ENCODE peak calls at places on chromosomes 16 and 17, in five cellular contexts. W is GM13976, Q is lung, N is fibroblast of lung, E is OCI-LY7. J is an unnamed sample.

GRCh38 chr16:80996688-80997138 is 10.0 kb downstream of the CMC2 start:
- DNase-seq in W (no peak), N (peak), E (no peak), Q (no peak), J (no peak)

GRCh38 chr16:70766176-70766575 is 34.8 kb downstream of the VAC14 start:
- DNase-seq in N (no peak), E (no peak), W (no peak), Q (no peak), J (no peak)

GRCh38 chr17:40699880-40700279 is 3.7 kb downstream of the KRT24 start:
- DNase-seq in E (no peak), Q (no peak), N (no peak), W (no peak), J (no peak)

GRCh38 chr17:72151565-72152391 is 31.0 kb downstream of the SOX9 start:
- DNase-seq in W (no peak), Q (peak), E (no peak), N (peak), J (no peak)

GRCh38 chr17:76071497-76072148 is 694 bp downstream of the SRP68 start:
- DNase-seq in Q (no peak), N (no peak), W (peak), E (peak), J (no peak)

GRCh38 chr17:77312786-77313599 is 172.2 kb downstream of the SEC14L1 start:
- DNase-seq in Q (no peak), W (no peak), N (peak), E (no peak), J (no peak)

GRCh38 chr16:86368261-86368660 is 142.1 kb upstream of the FOXF1 start:
- DNase-seq in W (no peak), N (no peak), E (no peak), Q (no peak), J (no peak)

GRCh38 chr17:76643553-76644148 is at the start of gene ST6GALNAC1:
- DNase-seq in N (no peak), Q (no peak), E (no peak), W (no peak), J (peak)

DNA sequence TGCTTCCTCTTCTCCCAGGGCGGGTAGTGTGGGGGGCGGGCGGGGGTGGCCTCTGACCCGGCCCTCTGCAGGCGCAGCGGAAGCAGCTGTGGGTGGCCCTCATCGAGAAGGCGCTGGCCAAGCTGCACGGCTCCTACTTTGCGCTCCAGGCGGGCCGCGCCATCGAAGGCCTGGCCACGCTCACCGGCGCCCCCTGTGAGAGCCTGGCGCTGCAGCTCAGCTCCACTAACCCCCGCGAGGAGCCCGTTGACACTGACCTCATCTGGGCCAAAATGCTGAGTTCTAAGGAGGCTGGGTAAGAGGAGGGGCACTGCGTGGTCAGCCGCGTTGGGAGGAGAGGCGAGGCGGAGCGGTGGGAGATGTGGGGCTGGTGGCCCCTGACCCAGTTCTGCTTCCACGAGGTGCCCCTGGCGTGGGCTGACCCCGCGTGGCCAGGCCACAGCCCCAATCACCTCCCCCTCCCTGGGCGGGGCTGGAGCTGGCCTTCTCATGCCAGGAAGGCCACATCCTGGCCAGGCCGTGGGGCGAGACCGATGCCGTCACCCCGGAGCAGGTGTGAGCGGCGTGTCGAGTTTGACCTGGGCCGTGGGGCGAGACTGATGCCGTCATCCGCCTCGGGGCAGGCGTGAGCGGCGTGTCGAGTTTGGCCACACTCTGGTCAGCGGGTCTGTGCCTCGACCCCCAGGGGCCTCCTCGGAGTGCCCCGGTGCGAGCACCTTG is 10.5 kb upstream of the PRR35 start:
- DNase-seq in E (no peak), Q (no peak), N (no peak), W (no peak), J (no peak)
- TF ChIP-seq CTCF in E (peak), Q (no peak), N (no peak), W (no peak), J (no peak)

GRCh38 chr16:72367841-72368240 is 195.9 kb upstream of the PMFBP1 start:
- DNase-seq in E (no peak), N (no peak), W (no peak), Q (no peak), J (no peak)
- TF ChIP-seq CTCF in E (no peak), N (no peak), W (no peak), Q (no peak), J (no peak)

DNA sequence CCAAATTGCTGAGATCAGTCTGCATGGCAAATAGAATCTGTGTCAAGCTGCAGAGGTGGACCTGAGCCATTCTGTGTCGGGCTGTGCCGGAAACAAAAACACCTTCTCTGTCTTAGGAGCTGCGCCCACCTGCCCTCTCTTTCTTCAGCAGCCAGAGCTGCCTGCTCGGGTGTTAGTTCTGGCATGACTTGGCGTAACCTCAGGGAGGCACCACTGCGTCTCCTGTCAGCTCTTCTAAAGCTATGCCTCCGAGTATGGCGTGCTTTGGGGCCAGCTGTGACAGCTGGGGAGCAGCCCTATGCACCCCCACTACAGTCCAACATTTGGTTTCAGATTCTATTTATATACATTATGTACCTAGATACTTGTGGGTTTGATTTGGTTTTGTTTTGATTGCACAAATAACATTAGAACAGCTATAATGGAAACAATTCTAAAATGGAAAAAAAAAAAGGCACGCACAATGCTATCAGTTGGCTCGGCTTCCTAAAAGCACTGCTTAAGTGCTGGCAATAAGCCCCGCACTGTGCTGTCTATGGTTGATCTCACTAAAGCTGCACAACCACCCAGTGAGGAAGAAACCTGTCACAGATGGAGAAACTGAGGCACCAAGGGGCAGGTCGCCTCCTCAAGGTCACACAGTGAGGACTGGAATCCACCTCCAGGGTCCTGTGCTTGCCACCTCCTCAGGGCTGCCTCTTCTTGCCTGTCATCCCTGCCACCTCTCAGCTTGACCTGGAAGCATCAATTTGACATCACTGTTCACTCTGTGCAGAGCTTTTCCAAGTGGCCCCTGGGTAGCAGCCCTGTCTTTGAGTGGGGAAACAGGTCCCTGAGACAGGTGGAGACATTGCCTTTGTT is 18.7 kb upstream of the ADGRG1 start:
- DNase-seq in N (peak), Q (no peak), W (peak), E (peak), J (no peak)
- TF ChIP-seq CTCF in N (no peak), Q (no peak), W (peak), E (peak), J (no peak)

DNA sequence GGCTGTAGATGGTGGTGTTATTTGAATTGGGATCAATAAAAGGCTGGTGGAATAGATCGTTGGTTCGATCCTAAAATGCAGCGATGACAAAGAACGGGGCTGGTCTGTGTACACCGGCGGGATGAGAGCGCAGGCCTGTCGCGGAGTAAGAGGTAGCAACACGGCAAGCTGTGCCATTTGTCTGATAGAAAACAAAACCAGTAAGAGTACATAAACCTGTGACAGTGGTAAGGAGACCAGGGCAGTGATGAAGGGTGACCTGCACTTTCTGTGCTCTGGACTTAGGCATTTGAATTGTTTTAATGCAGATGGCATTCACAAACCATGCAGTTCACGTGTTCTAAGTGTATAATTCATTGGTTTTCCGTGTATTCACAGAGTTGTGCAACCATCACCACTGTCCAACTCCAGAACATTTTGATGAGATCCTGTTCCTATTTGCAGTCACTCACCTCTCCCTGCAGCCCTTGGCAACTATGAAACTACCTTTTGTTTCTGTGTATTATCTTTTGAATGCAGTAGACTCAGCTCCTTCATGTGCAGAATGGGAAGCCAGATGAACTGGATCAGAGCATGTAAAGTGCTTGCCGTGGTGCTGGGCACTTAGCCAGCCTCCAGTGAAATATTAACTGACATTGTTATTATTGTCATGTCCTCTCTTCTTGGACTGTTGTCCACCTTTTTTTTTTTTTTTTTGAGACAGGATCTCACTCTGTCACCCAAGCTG is 286.1 kb downstream of the SNX29 start:
- DNase-seq in E (no peak), W (no peak), Q (no peak), N (peak), J (no peak)
- TF ChIP-seq CTCF in E (no peak), W (no peak), Q (no peak), N (no peak), J (no peak)

DNA sequence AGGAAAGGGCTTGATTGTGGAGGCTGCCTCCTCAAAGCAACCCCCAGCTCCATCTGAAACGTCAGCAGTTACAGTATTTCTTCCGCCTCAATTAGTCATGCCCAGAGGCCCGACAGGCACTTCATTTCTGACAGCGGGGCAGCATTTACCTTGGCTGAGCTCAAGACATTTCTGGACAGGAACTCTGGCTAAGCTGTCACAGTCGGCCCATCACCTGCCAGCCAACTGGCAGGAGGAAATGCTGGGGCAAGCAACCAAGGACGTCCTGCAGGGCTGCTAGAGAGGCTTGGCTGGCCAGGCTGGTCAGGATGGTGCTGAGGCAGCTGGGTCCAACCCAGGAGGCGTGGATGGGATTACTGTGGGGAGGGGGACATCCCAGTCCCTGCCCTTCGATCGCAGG is 27.8 kb downstream of the PLXDC1 start:
- DNase-seq in W (no peak), Q (no peak), N (no peak), E (no peak), J (no peak)
- TF ChIP-seq CTCF in W (no peak), Q (no peak), N (no peak), E (no peak), J (no peak)

GRCh38 chr17:45108051-45108450 is 24.3 kb downstream of the PLCD3 start:
- DNase-seq in W (no peak), N (no peak), Q (no peak), E (no peak), J (no peak)

GRCh38 chr17:45107286-45107685 is 25.0 kb downstream of the PLCD3 start:
- DNase-seq in E (no peak), Q (no peak), W (no peak), N (no peak), J (no peak)

GRCh38 chr17:45106582-45106981 is 25.7 kb downstream of the PLCD3 start:
- DNase-seq in E (no peak), W (no peak), Q (no peak), N (no peak), J (no peak)

GRCh38 chr17:45110676-45111611 is 21.4 kb downstream of the PLCD3 start:
- DNase-seq in E (no peak), W (no peak), N (no peak), Q (no peak), J (no peak)

GRCh38 chr17:45108595-45109521 is 23.5 kb downstream of the PLCD3 start:
- DNase-seq in W (no peak), N (no peak), E (no peak), Q (no peak), J (no peak)
- TF ChIP-seq CTCF in W (no peak), N (no peak), E (no peak), Q (no peak), J (no peak)

GRCh38 chr16:23371368-23371767 is 69.3 kb downstream of the SCNN1B start:
- DNase-seq in W (no peak), Q (no peak), N (no peak), E (no peak), J (no peak)
- TF ChIP-seq CTCF in W (no peak), Q (no peak), N (no peak), E (peak), J (no peak)

GRCh38 chr17:29709861-29710849 is 87.4 kb upstream of the CORO6 start:
- DNase-seq in Q (no peak), E (no peak), W (no peak), N (peak), J (no peak)
- TF ChIP-seq CTCF in Q (no peak), E (no peak), W (no peak), N (no peak), J (no peak)

GRCh38 chr16:2428051-2428786 is 1.0 kb upstream of the CCNF start:
- DNase-seq in N (peak), W (peak), E (peak), Q (peak), J (no peak)

GRCh38 chr16:2427526-2427925 is 1.7 kb upstream of the CCNF start:
- DNase-seq in E (no peak), W (no peak), N (no peak), Q (no peak), J (no peak)

GRCh38 chr16:2428787-2429036 is 535 bp upstream of the CCNF start:
- DNase-seq in W (no peak), N (no peak), Q (no peak), E (no peak), J (peak)

GRCh38 chr16:2429771-2430663 is 770 bp downstream of the CCNF start:
- DNase-seq in W (peak), E (peak), N (peak), Q (no peak), J (no peak)

DNA sequence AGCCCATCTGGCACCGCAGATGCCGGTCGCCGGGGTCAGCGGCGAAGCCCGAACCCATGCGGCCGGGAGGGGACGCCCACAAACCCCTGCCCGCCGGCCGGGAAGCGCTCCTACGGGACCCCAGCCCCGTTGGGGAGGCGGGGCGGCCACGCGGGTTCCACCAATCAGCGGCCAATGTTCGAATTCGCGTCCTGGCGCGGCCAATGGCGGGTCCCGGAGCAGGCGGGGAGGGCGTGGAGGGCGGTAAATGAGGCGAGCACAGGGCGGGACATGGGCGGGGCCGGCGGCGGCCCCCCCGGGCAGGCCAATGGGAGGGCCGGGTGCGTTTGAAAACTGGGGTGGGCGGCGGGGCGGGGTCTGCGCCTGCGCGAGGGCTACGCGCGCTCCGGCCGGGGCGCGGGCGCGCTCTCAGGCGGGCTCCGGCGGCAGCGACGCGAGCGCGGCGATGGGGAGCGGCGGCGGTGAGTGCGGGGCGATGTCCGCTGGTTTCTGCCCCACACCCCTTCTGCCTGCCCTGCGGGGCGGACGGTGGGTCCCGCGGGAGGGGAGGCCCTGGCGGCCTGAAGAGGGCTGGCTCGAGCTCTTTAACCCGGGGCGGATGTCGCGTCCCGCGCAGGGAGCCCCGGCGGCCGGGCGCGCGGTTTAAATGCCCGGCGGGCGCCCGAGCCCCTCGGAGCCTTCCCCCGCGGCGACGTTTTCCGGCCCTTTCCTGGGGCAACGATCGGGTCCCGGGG is at the start of gene CCNF:
- DNase-seq in N (peak), Q (peak), W (peak), E (peak), J (peak)
- TF ChIP-seq CTCF in N (no peak), Q (no peak), W (no peak), E (peak), J (no peak)

GRCh38 chr17:69060835-69061234 is at the start of gene ABCA9:
- DNase-seq in Q (no peak), E (no peak), W (no peak), N (peak), J (no peak)

GRCh38 chr17:69059458-69060205 is 1.1 kb downstream of the ABCA9 start:
- DNase-seq in N (no peak), E (no peak), W (no peak), Q (no peak), J (no peak)

GRCh38 chr17:69057280-69057679 is 3.4 kb downstream of the ABCA9 start:
- DNase-seq in E (no peak), W (no peak), Q (no peak), N (no peak), J (no peak)

GRCh38 chr17:69056179-69056823 is 4.4 kb downstream of the ABCA9 start:
- DNase-seq in E (no peak), N (no peak), W (no peak), Q (no peak), J (no peak)

GRCh38 chr17:69058165-69058564 is 2.6 kb downstream of the ABCA9 start:
- DNase-seq in N (no peak), Q (no peak), E (no peak), W (no peak), J (no peak)
- TF ChIP-seq CTCF in N (no peak), Q (no peak), E (peak), W (no peak), J (no peak)

J was measured in CD4-positive, alpha-beta T cell.